ENCODE peak calls at places on chromosomes 3 and 15, in nine cellular contexts. G, K, V, Y, I, P, Z, W and N are unnamed samples.

GRCh38 chr3:194573680-194574437 is 59.4 kb downstream of the TMEM44 start:
- DNase-seq in G (peak), K (peak), V (peak), Y (no peak), I (no peak), P (peak), Z (peak), W (peak), N (peak)

GRCh38 chr3:186138272-186138981 is 29.5 kb upstream of the ETV5 start:
- DNase-seq in G (no peak), K (no peak), V (no peak), Y (no peak), I (no peak), P (no peak), Z (no peak), W (no peak), N (no peak)

GRCh38 chr3:113287818-113288648 is 76.7 kb downstream of the BOC start:
- DNase-seq in G (peak), K (peak), V (peak), Y (peak), I (peak), P (peak), Z (peak), W (no peak), N (peak)

GRCh38 chr3:170056710-170057454 is 19.1 kb downstream of the GPR160 start:
- DNase-seq in G (no peak), K (peak), V (no peak), Y (no peak), I (no peak), P (no peak), Z (no peak), W (no peak), N (no peak)

GRCh38 chr3:184559336-184559735 is 2.2 kb upstream of the EPHB3 start:
- DNase-seq in G (no peak), K (no peak), V (no peak), Y (no peak), I (no peak), P (no peak), Z (peak), W (no peak), N (peak)

GRCh38 chr15:55267401-55268053 is 22.1 kb downstream of the RAB27A start:
- DNase-seq in G (peak), K (no peak), V (peak), Y (no peak), I (no peak), P (peak), Z (no peak), W (peak), N (no peak)

GRCh38 chr3:30970183-30970582 is 75.7 kb upstream of the GADL1 start:
- DNase-seq in G (no peak), K (peak), V (no peak), Y (no peak), I (no peak), P (peak), Z (no peak), W (no peak), N (no peak)

GRCh38 chr3:16524196-16524595 is 10.7 kb upstream of the RFTN1 start:
- DNase-seq in G (no peak), K (no peak), V (no peak), Y (no peak), I (no peak), P (no peak), Z (no peak), W (no peak), N (no peak)

GRCh38 chr3:196502775-196503181 is 790 bp downstream of the RNF168 start:
- DNase-seq in G (peak), K (peak), V (peak), Y (peak), I (peak), P (peak), Z (peak), W (no peak), N (peak)

GRCh38 chr3:191376742-191377141 is 46.4 kb upstream of the UTS2B start:
- DNase-seq in G (no peak), K (no peak), V (no peak), Y (no peak), I (no peak), P (peak), Z (no peak), W (no peak), N (no peak)

GRCh38 chr3:42647821-42648459 is 5.6 kb upstream of the ZBTB47 start:
- DNase-seq in G (no peak), K (no peak), V (no peak), Y (no peak), I (no peak), P (no peak), Z (no peak), W (no peak), N (no peak)

GRCh38 chr3:184583345-184584000 is 21.9 kb downstream of the EPHB3 start:
- DNase-seq in G (no peak), K (no peak), V (peak), Y (no peak), I (no peak), P (no peak), Z (no peak), W (no peak), N (no peak)

GRCh38 chr3:63724987-63725386 is 72.5 kb downstream of the SNTN start:
- DNase-seq in G (no peak), K (no peak), V (no peak), Y (peak), I (peak), P (peak), Z (no peak), W (no peak), N (no peak)

GRCh38 chr3:158106773-158107461 is 697 bp upstream of the SHOX2 start:
- DNase-seq in G (no peak), K (peak), V (no peak), Y (no peak), I (no peak), P (peak), Z (no peak), W (no peak), N (no peak)

GRCh38 chr3:188929138-188929537 is 242.6 kb upstream of the TPRG1 start:
- DNase-seq in G (no peak), K (no peak), V (no peak), Y (no peak), I (no peak), P (peak), Z (no peak), W (no peak), N (no peak)

GRCh38 chr3:150180349-150180748 is 209.7 kb upstream of the PFN2 start:
- DNase-seq in G (no peak), K (no peak), V (no peak), Y (peak), I (peak), P (peak), Z (no peak), W (no peak), N (no peak)

GRCh38 chr15:90142216-90143175 is 40.2 kb upstream of the IDH2 start:
- DNase-seq in G (no peak), K (no peak), V (no peak), Y (no peak), I (no peak), P (no peak), Z (no peak), W (peak), N (no peak)

GRCh38 chr3:172716476-172716875 is 5.6 kb upstream of the NCEH1 start:
- DNase-seq in G (no peak), K (no peak), V (no peak), Y (no peak), I (no peak), P (no peak), Z (no peak), W (no peak), N (no peak)

GRCh38 chr3:14131134-14131533 is 6.3 kb downstream of the TMEM43 start:
- DNase-seq in G (no peak), K (no peak), V (no peak), Y (no peak), I (no peak), P (no peak), Z (no peak), W (no peak), N (no peak)